ENCODE peak calls at places on chromosomes 3 and 15, in four cellular contexts. B, G, U and K are unnamed samples.

GRCh38 chr3:69391554-69391953 is 5.7 kb upstream of the FRMD4B start:
- DNase-seq in B (no peak), U (no peak), G (no peak), K (no peak)

GRCh38 chr3:42732196-42732828 is 29.7 kb upstream of the HHATL start:
- DNase-seq in G (no peak), U (peak; percentile 7), B (no peak), K (no peak)

GRCh38 chr15:47786371-47786770 is 69.1 kb downstream of the SEMA6D start:
- DNase-seq in G (no peak), U (no peak), B (no peak), K (no peak)

GRCh38 chr15:86919581-86919980 is 839.9 kb downstream of the AGBL1 start:
- DNase-seq in U (no peak), G (no peak), B (no peak), K (no peak)

GRCh38 chr3:51798561-51798960 is 19.5 kb upstream of the IQCF6 start:
- DNase-seq in G (peak; percentile 9), U (peak; percentile 57), B (no peak), K (no peak)

GRCh38 chr3:126528800-126529541 is 5.0 kb downstream of the CHST13 start:
- DNase-seq in G (no peak), B (peak; percentile 78), U (no peak), K (no peak)

GRCh38 chr15:92907229-92907628 is 7.1 kb downstream of the CHD2 start:
- DNase-seq in B (no peak), G (no peak), U (no peak), K (no peak)

GRCh38 chr3:7787871-7788828 is 713.5 kb upstream of the LMCD1 start:
- DNase-seq in U (no peak), B (no peak), G (no peak), K (no peak)

GRCh38 chr15:42319206-42319605 is 40.1 kb upstream of the CAPN3 start:
- DNase-seq in U (no peak), G (no peak), B (no peak), K (no peak)

GRCh38 chr15:44147636-44148035 is 47.4 kb downstream of the FRMD5 start:
- DNase-seq in G (no peak), B (no peak), U (no peak), K (no peak)

GRCh38 chr3:196670335-196670734 is 30.8 kb downstream of the NRROS start:
- DNase-seq in B (no peak), G (no peak), U (no peak), K (no peak)

GRCh38 chr3:60756636-60757035 is 494.6 kb downstream of the FHIT start:
- DNase-seq in B (no peak), G (no peak), U (no peak), K (no peak)

GRCh38 chr3:152213086-152213674 is 55.5 kb upstream of the MBNL1 start:
- DNase-seq in U (no peak), B (no peak), G (no peak), K (no peak)

GRCh38 chr3:8629151-8630021 is 15.2 kb downstream of the SSUH2 start:
- DNase-seq in G (peak; percentile 93), U (no peak), B (no peak), K (no peak)

GRCh38 chr15:57138260-57138895 is 219.9 kb downstream of the TCF12 start:
- DNase-seq in G (peak; percentile 56), B (peak; percentile 56), U (no peak), K (peak; percentile 51)

GRCh38 chr3:179297971-179298725 is 24.7 kb upstream of the ZNF639 start:
- DNase-seq in B (no peak), G (no peak), U (no peak), K (no peak)

GRCh38 chr15:78930577-78931388 is 14.1 kb downstream of the CTSH start:
- DNase-seq in B (peak; percentile 72), G (no peak), U (no peak), K (no peak)

GRCh38 chr15:90959894-90960293 is 5.2 kb downstream of the RCCD1 start:
- DNase-seq in U (no peak), B (no peak), G (no peak), K (no peak)

GRCh38 chr3:185498503-185499396 is at the start of gene TMEM41A:
- DNase-seq in G (peak; percentile 98), U (peak; percentile 98), B (peak; percentile 98), K (peak; percentile 97)

GRCh38 chr3:196533260-196533681 is 18.1 kb upstream of the SMCO1 start:
- DNase-seq in G (no peak), U (peak; percentile 83), B (no peak), K (peak; percentile 80)

GRCh38 chr15:73989001-73989798 is 2.9 kb downstream of the STOML1 start:
- DNase-seq in B (no peak), U (no peak), G (no peak), K (no peak)

GRCh38 chr3:101310580-101311375 is 9.6 kb downstream of the IMPG2 start:
- DNase-seq in G (no peak), U (no peak), B (no peak), K (no peak)

GRCh38 chr15:78103406-78104118 is 11.2 kb downstream of the SH2D7 start:
- DNase-seq in G (no peak), U (no peak), B (no peak), K (no peak)

GRCh38 chr15:97875513-97876285 is 84.8 kb upstream of the ARRDC4 start:
- DNase-seq in U (no peak), B (peak; percentile 28), G (peak; percentile 59), K (peak; percentile 72)

GRCh38 chr15:97884513-97885131 is 75.9 kb upstream of the ARRDC4 start:
- DNase-seq in B (no peak), U (no peak), G (no peak), K (no peak)

DNA sequence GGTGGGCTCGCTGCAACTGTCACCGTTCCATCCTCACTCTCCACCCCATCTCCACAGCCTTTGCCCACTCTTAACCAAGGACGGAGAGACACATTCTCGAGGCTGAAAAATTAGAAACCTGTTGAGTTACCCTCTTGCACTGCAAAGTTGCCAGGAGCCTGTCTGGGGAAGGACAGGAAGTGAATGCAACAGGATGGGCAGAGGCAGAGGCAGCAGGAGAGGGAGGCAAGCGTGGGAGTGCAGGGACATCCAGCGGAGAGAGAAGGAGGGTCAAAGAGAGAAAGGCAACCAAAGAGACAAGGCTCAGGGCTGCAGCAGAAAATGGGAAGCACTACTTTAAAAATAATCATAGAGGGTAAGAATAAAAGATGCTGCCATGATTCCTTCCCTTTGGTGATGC is 78.9 kb upstream of the ARRDC4 start:
- DNase-seq in G (no peak), B (no peak), U (no peak), K (no peak)
- TF ChIP-seq TEAD4 in G (no peak), B (no peak), U (no peak), K (no peak)

GRCh38 chr15:34620814-34621213 is 37.4 kb upstream of the GOLGA8B start:
- DNase-seq in U (no peak), B (no peak), G (no peak), K (no peak)
- TF ChIP-seq TEAD4 in U (no peak), B (no peak), G (no peak), K (no peak)

GRCh38 chr3:133691410-133692107 is 29.8 kb upstream of the TOPBP1 start:
- DNase-seq in U (no peak), G (no peak), B (no peak), K (no peak)
- TF ChIP-seq TEAD4 in U (no peak), G (no peak), B (no peak), K (no peak)

DNA sequence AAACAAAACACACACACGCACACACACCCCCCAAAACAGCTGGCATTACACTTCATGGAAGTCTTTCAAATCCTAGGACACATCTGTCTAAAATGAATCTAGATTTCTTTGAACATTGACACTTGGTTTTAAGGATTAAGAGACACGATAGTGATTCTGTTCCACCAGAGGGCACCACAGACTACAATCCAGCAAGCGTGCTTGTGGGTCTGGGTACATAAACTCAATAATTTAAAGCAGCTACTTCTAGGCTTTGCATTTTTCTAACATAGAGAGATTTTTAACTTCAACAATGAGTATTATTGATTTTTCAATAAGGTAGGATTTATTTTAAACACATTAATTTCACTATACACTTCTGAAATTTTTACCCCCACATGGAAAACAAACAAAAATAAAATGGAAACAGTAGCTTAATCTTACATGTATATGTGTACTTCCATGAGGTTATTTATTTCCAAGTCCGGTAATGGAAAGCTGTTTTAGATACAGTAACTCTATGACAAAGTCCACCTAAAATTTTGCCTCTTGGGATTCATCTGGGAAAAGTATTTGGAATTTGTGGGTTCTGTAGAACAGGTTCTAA is 564.0 kb upstream of the TGFBR2 start:
- DNase-seq in U (peak; percentile 57), G (peak; percentile 12), B (peak; percentile 49), K (peak; percentile 58)
- TF ChIP-seq TEAD4 in U (no peak), G (no peak), B (no peak), K (no peak)

GRCh38 chr15:60460931-60461330 is 18.0 kb downstream of the ICE2 start:
- DNase-seq in G (no peak), U (no peak), B (no peak), K (no peak)

GRCh38 chr15:60457985-60458384 is 21.0 kb downstream of the ICE2 start:
- DNase-seq in B (no peak), U (no peak), G (no peak), K (no peak)

GRCh38 chr15:60464836-60465630 is 13.9 kb downstream of the ICE2 start:
- DNase-seq in U (no peak), B (no peak), G (no peak), K (no peak)

GRCh38 chr15:60462027-60462426 is 16.9 kb downstream of the ICE2 start:
- DNase-seq in G (no peak), B (no peak), U (no peak), K (no peak)
- TF ChIP-seq TEAD4 in G (no peak), B (no peak), U (no peak), K (no peak)

GRCh38 chr3:124362418-124362817 is 367.8 kb upstream of the UMPS start:
- DNase-seq in B (no peak), U (no peak), G (no peak), K (no peak)

GRCh38 chr3:124364230-124365022 is 365.8 kb upstream of the UMPS start:
- DNase-seq in G (no peak), B (no peak), U (no peak), K (no peak)

GRCh38 chr3:124361566-124361965 is 368.7 kb upstream of the UMPS start:
- DNase-seq in B (no peak), U (no peak), G (no peak), K (no peak)

GRCh38 chr3:124360626-124361025 is 368.7 kb upstream of the ROPN1 start:
- DNase-seq in G (no peak), B (no peak), U (no peak), K (peak; percentile 52)

GRCh38 chr3:124363451-124363850 is 366.8 kb upstream of the UMPS start:
- DNase-seq in U (no peak), B (no peak), G (no peak), K (no peak)
- TF ChIP-seq TEAD4 in U (no peak), B (no peak), G (no peak), K (no peak)

GRCh38 chr15:99476413-99477222 is 89.2 kb upstream of the MEF2A start:
- DNase-seq in U (no peak), G (no peak), B (peak; percentile 78), K (no peak)

GRCh38 chr15:99474041-99474906 is 91.5 kb upstream of the MEF2A start:
- DNase-seq in G (no peak), B (no peak), U (no peak), K (no peak)

GRCh38 chr15:99472416-99473145 is 93.2 kb upstream of the MEF2A start:
- DNase-seq in B (no peak), U (no peak), G (no peak), K (no peak)

GRCh38 chr15:99475754-99476412 is 89.9 kb upstream of the MEF2A start:
- DNase-seq in U (no peak), B (no peak), G (no peak), K (no peak)

GRCh38 chr15:99474981-99475753 is 90.6 kb upstream of the MEF2A start:
- DNase-seq in B (no peak), U (no peak), G (no peak), K (no peak)
- TF ChIP-seq TEAD4 in B (no peak), U (no peak), G (no peak), K (no peak)